ENCODE peak calls at places on chromosomes 7 and 10, in five cellular contexts. W is left colon, A is endothelial cell, R is mesendoderm, E is nucleus accumbens. Y is an unnamed sample.

GRCh38 chr10:77949167-77949566 is 22.6 kb upstream of the DLG5 start:
- DNase-seq in W (no peak), A (peak), R (peak), E (no peak), Y (peak)

GRCh38 chr10:97685395-97685958 is 1.6 kb downstream of the AVPI1 start:
- DNase-seq in W (peak), A (peak), R (peak), E (no peak), Y (peak)

GRCh38 chr7:6153646-6154541 is 118.5 kb downstream of the CYTH3 start:
- DNase-seq in W (no peak), A (no peak), R (no peak), E (no peak), Y (no peak)

GRCh38 chr7:17462059-17462695 is 163.7 kb downstream of the AHR start:
- DNase-seq in W (no peak), A (no peak), R (no peak), E (no peak), Y (peak)

GRCh38 chr7:55233001-55233400 is 132.1 kb upstream of the LANCL2 start:
- DNase-seq in W (no peak), A (no peak), R (no peak), E (no peak), Y (no peak)

GRCh38 chr10:98646998-98647917 is 200.5 kb upstream of the HPS1 start:
- DNase-seq in W (no peak), A (no peak), R (peak), E (no peak), Y (no peak)

GRCh38 chr10:44974628-44975431 is 3.8 kb downstream of the DEPP1 start:
- DNase-seq in W (peak), A (peak), R (peak), E (peak), Y (peak)

GRCh38 chr10:24853661-24854060 is 98.7 kb downstream of the PRTFDC1 start:
- DNase-seq in W (no peak), A (no peak), R (no peak), E (no peak), Y (no peak)

GRCh38 chr7:151784843-151785680 is 91.9 kb downstream of the PRKAG2 start:
- DNase-seq in W (no peak), A (no peak), R (no peak), E (no peak), Y (no peak)